ENCODE peak calls at places on chromosome 7, in five cellular contexts. G is AG09309, V is upper lobe of left lung, O is NCI-H1930, D is cardiac muscle cell. W is an unnamed sample.
A peak's percentile ranks its signal among the peaks of the same experiment; 100 is the strongest.

GRCh38 chr7:64651632-64652165 is 14.2 kb upstream of the ZNF107 start:
- DNase-seq in G (no peak), V (no peak), O (no peak), D (no peak), W (no peak)

GRCh38 chr7:151233111-151233701 is 923 bp downstream of the CHPF2 start:
- DNase-seq in G (no peak), V (no peak), O (no peak), D (peak; percentile 79), W (no peak)

GRCh38 chr7:38773430-38773829 is 135.6 kb downstream of the VPS41 start:
- DNase-seq in G (peak; percentile 10), V (no peak), O (no peak), D (no peak), W (no peak)

GRCh38 chr7:108203433-108204002 is 73.4 kb upstream of the LAMB4 start:
- DNase-seq in G (no peak), V (no peak), O (no peak), D (no peak), W (no peak)

GRCh38 chr7:47621985-47622561 is 40.2 kb upstream of the TNS3 start:
- DNase-seq in G (no peak), V (no peak), O (no peak), D (no peak), W (no peak)

GRCh38 chr7:44382459-44383300 is 57.3 kb upstream of the CAMK2B start:
- DNase-seq in G (no peak), V (no peak), O (no peak), D (no peak), W (peak; percentile 14)

GRCh38 chr7:67525588-67525987 is 529.0 kb downstream of the TYW1 start:
- DNase-seq in G (no peak), V (no peak), O (no peak), D (no peak), W (peak; percentile 65)

GRCh38 chr7:131284702-131285419 is 42.8 kb upstream of the MKLN1 start:
- DNase-seq in G (no peak), V (no peak), O (no peak), D (no peak), W (peak; percentile 32)

GRCh38 chr7:506921-507622 is 12.6 kb downstream of the PDGFA start:
- DNase-seq in G (no peak), V (peak; percentile 52), O (no peak), D (no peak), W (no peak)

GRCh38 chr7:50664461-50664922 is 99.3 kb upstream of the DDC start:
- DNase-seq in G (peak; percentile 44), V (peak; percentile 61), O (no peak), D (peak; percentile 64), W (no peak)

GRCh38 chr7:97868788-97869187 is 3.4 kb downstream of the ASNS start:
- DNase-seq in G (no peak), V (no peak), O (no peak), D (peak; percentile 16), W (no peak)

GRCh38 chr7:16650266-16650665 is 4.3 kb downstream of the BZW2 start:
- DNase-seq in G (no peak), V (no peak), O (no peak), D (no peak), W (no peak)

GRCh38 chr7:82674319-82674718 is 230.7 kb upstream of the CACNA2D1 start:
- DNase-seq in G (no peak), V (no peak), O (no peak), D (peak; percentile 25), W (no peak)

GRCh38 chr7:3267928-3268690 is 32.9 kb upstream of the SDK1 start:
- DNase-seq in G (no peak), V (no peak), O (peak; percentile 19), D (peak; percentile 75), W (no peak)

GRCh38 chr7:143126146-143126545 is 5.7 kb upstream of the PIP start:
- DNase-seq in G (peak; percentile 11), V (no peak), O (no peak), D (peak; percentile 62), W (no peak)

GRCh38 chr7:135240446-135240845 is 6.8 kb downstream of the STRA8 start:
- DNase-seq in G (no peak), V (peak; percentile 32), O (no peak), D (no peak), W (no peak)

GRCh38 chr7:29622335-29623265 is 59.0 kb downstream of the PRR15 start:
- DNase-seq in G (peak; percentile 89), V (no peak), O (peak; percentile 40), D (peak; percentile 83), W (no peak)

GRCh38 chr7:131517218-131517923 is 39.1 kb downstream of the PODXL start:
- DNase-seq in G (no peak), V (no peak), O (no peak), D (no peak), W (no peak)

GRCh38 chr7:51351661-51352060 is 35.1 kb upstream of the COBL start:
- DNase-seq in G (no peak), V (no peak), O (no peak), D (peak; percentile 19), W (no peak)

GRCh38 chr7:104950754-104951153 is 63.3 kb upstream of the KMT2E start:
- DNase-seq in G (no peak), V (no peak), O (no peak), D (peak; percentile 50), W (no peak)

GRCh38 chr7:149838224-149838991 is at the start of gene ZNF862:
- DNase-seq in G (peak; percentile 88), V (peak; percentile 99), O (peak; percentile 99), D (peak; percentile 99), W (peak; percentile 99)

GRCh38 chr7:91286432-91286831 is 22.2 kb downstream of the FZD1 start:
- DNase-seq in G (no peak), V (no peak), O (no peak), D (no peak), W (peak; percentile 44)

GRCh38 chr7:12091164-12091563 is 119.9 kb upstream of the TMEM106B start:
- DNase-seq in G (no peak), V (no peak), O (no peak), D (no peak), W (no peak)